ENCODE peak calls at places on chromosomes 7 and 10, in four cellular contexts. One of them, this sample, is unnamed.

GRCh38 chr7:17101207-17101696 is 197.2 kb upstream of the AHR start:
- DNase-seq in AG04450: no peak
- DNase-seq in GM23248: no peak
- DNase-seq in fibroblast of pulmonary artery: no peak
- DNase-seq in this sample: no peak

GRCh38 chr10:14822879-14823755 is 14.7 kb downstream of the CDNF start:
- DNase-seq in AG04450: peak; percentile 20
- DNase-seq in GM23248: peak; percentile 70
- DNase-seq in fibroblast of pulmonary artery: peak; percentile 55
- DNase-seq in this sample: peak; percentile 10

GRCh38 chr7:27916372-27916771 is 176.4 kb downstream of the TAX1BP1 start:
- DNase-seq in AG04450: no peak
- DNase-seq in GM23248: no peak
- DNase-seq in fibroblast of pulmonary artery: no peak
- DNase-seq in this sample: no peak

GRCh38 chr7:50119815-50120637 is 27.0 kb upstream of the ZPBP start:
- DNase-seq in AG04450: no peak
- DNase-seq in GM23248: no peak
- DNase-seq in fibroblast of pulmonary artery: no peak
- DNase-seq in this sample: peak; percentile 7

GRCh38 chr10:117609095-117609821 is 66.7 kb downstream of the EMX2 start:
- DNase-seq in AG04450: no peak
- DNase-seq in GM23248: peak; percentile 96
- DNase-seq in fibroblast of pulmonary artery: peak; percentile 14
- DNase-seq in this sample: no peak

GRCh38 chr7:124550036-124550435 is 215.6 kb downstream of the GPR37 start:
- DNase-seq in AG04450: no peak
- DNase-seq in GM23248: no peak
- DNase-seq in fibroblast of pulmonary artery: no peak
- DNase-seq in this sample: no peak

GRCh38 chr10:15316144-15316543 is 54.9 kb downstream of the FAM171A1 start:
- DNase-seq in AG04450: no peak
- DNase-seq in GM23248: no peak
- DNase-seq in fibroblast of pulmonary artery: no peak
- DNase-seq in this sample: no peak

GRCh38 chr7:2886391-2886790 is 42.3 kb upstream of the GNA12 start:
- DNase-seq in AG04450: no peak
- DNase-seq in GM23248: no peak
- DNase-seq in fibroblast of pulmonary artery: no peak
- DNase-seq in this sample: no peak

GRCh38 chr7:24963218-24963617 is 16.8 kb downstream of the OSBPL3 start:
- DNase-seq in AG04450: no peak
- DNase-seq in GM23248: peak; percentile 31
- DNase-seq in fibroblast of pulmonary artery: peak; percentile 56
- DNase-seq in this sample: no peak

GRCh38 chr7:31058122-31058521 is 6.0 kb downstream of the ADCYAP1R1 start:
- DNase-seq in AG04450: no peak
- DNase-seq in GM23248: peak; percentile 45
- DNase-seq in fibroblast of pulmonary artery: peak; percentile 1
- DNase-seq in this sample: no peak

GRCh38 chr7:50730459-50731400 is 52.0 kb downstream of the GRB10 start:
- DNase-seq in AG04450: no peak
- DNase-seq in GM23248: peak; percentile 26
- DNase-seq in fibroblast of pulmonary artery: peak; percentile 8
- DNase-seq in this sample: no peak

GRCh38 chr10:23100331-23101030 is 5.1 kb downstream of the MSRB2 start:
- DNase-seq in AG04450: no peak
- DNase-seq in GM23248: no peak
- DNase-seq in fibroblast of pulmonary artery: no peak
- DNase-seq in this sample: no peak

GRCh38 chr7:126716321-126716720 is 536.4 kb downstream of the GRM8 start:
- DNase-seq in AG04450: no peak
- DNase-seq in GM23248: no peak
- DNase-seq in fibroblast of pulmonary artery: no peak
- DNase-seq in this sample: no peak